ENCODE peak calls at places on chromosomes 1 and 21, in eight cellular contexts. One of them, this sample, is unnamed.

GRCh38 chr1:22208265-22208972 is 65.5 kb upstream of the WNT4 start:
- DNase-seq in fibroblast of mammary gland: no peak
- DNase-seq in cardiac fibroblast: no peak
- DNase-seq in pancreas: no peak
- DNase-seq in GM23338: peak
- DNase-seq in astrocyte of the spinal cord: no peak
- DNase-seq in PC-3: peak
- DNase-seq in mucosa of descending colon: no peak
- DNase-seq in this sample: no peak

GRCh38 chr1:177817969-177818872 is 151.6 kb downstream of the SEC16B start:
- DNase-seq in fibroblast of mammary gland: no peak
- DNase-seq in cardiac fibroblast: no peak
- DNase-seq in pancreas: no peak
- DNase-seq in GM23338: no peak
- DNase-seq in astrocyte of the spinal cord: no peak
- DNase-seq in PC-3: no peak
- DNase-seq in mucosa of descending colon: no peak
- DNase-seq in this sample: no peak

GRCh38 chr1:78168306-78168705 is 122.5 kb downstream of the GIPC2 start:
- DNase-seq in fibroblast of mammary gland: peak
- DNase-seq in cardiac fibroblast: no peak
- DNase-seq in pancreas: no peak
- DNase-seq in GM23338: no peak
- DNase-seq in astrocyte of the spinal cord: no peak
- DNase-seq in PC-3: no peak
- DNase-seq in mucosa of descending colon: no peak
- DNase-seq in this sample: no peak

GRCh38 chr21:32592929-32593502 is 7.7 kb upstream of the TCP10L start:
- DNase-seq in fibroblast of mammary gland: no peak
- DNase-seq in cardiac fibroblast: no peak
- DNase-seq in pancreas: no peak
- DNase-seq in GM23338: no peak
- DNase-seq in astrocyte of the spinal cord: no peak
- DNase-seq in PC-3: no peak
- DNase-seq in mucosa of descending colon: no peak
- DNase-seq in this sample: no peak

GRCh38 chr1:204450461-204451257 is 39.0 kb upstream of the PPP1R15B start:
- DNase-seq in fibroblast of mammary gland: no peak
- DNase-seq in cardiac fibroblast: no peak
- DNase-seq in pancreas: peak
- DNase-seq in GM23338: peak
- DNase-seq in astrocyte of the spinal cord: no peak
- DNase-seq in PC-3: peak
- DNase-seq in mucosa of descending colon: peak
- DNase-seq in this sample: no peak

GRCh38 chr1:67674260-67675011 is 10.6 kb upstream of the GADD45A start:
- DNase-seq in fibroblast of mammary gland: peak
- DNase-seq in cardiac fibroblast: peak
- DNase-seq in pancreas: no peak
- DNase-seq in GM23338: peak
- DNase-seq in astrocyte of the spinal cord: peak
- DNase-seq in PC-3: no peak
- DNase-seq in mucosa of descending colon: no peak
- DNase-seq in this sample: peak

GRCh38 chr21:32233055-32233546 is 45.7 kb downstream of the MIS18A start:
- DNase-seq in fibroblast of mammary gland: peak
- DNase-seq in cardiac fibroblast: no peak
- DNase-seq in pancreas: no peak
- DNase-seq in GM23338: no peak
- DNase-seq in astrocyte of the spinal cord: no peak
- DNase-seq in PC-3: no peak
- DNase-seq in mucosa of descending colon: no peak
- DNase-seq in this sample: no peak

GRCh38 chr1:199044191-199044590 is 405.4 kb downstream of the PTPRC start:
- DNase-seq in fibroblast of mammary gland: no peak
- DNase-seq in cardiac fibroblast: no peak
- DNase-seq in pancreas: no peak
- DNase-seq in GM23338: no peak
- DNase-seq in astrocyte of the spinal cord: no peak
- DNase-seq in PC-3: no peak
- DNase-seq in mucosa of descending colon: no peak
- DNase-seq in this sample: no peak

GRCh38 chr1:8925406-8925805 is 20.3 kb upstream of the CA6 start:
- DNase-seq in fibroblast of mammary gland: no peak
- DNase-seq in cardiac fibroblast: no peak
- DNase-seq in pancreas: no peak
- DNase-seq in GM23338: no peak
- DNase-seq in astrocyte of the spinal cord: no peak
- DNase-seq in PC-3: no peak
- DNase-seq in mucosa of descending colon: no peak
- DNase-seq in this sample: no peak

GRCh38 chr1:212302745-212303383 is 17.7 kb downstream of the PPP2R5A start:
- DNase-seq in fibroblast of mammary gland: peak
- DNase-seq in cardiac fibroblast: peak
- DNase-seq in pancreas: no peak
- DNase-seq in GM23338: no peak
- DNase-seq in astrocyte of the spinal cord: peak
- DNase-seq in PC-3: no peak
- DNase-seq in mucosa of descending colon: no peak
- DNase-seq in this sample: no peak

GRCh38 chr1:190328871-190329270 is 148.8 kb downstream of the BRINP3 start:
- DNase-seq in fibroblast of mammary gland: no peak
- DNase-seq in cardiac fibroblast: no peak
- DNase-seq in pancreas: no peak
- DNase-seq in GM23338: no peak
- DNase-seq in astrocyte of the spinal cord: no peak
- DNase-seq in PC-3: no peak
- DNase-seq in mucosa of descending colon: no peak
- DNase-seq in this sample: no peak

GRCh38 chr1:184457500-184457899 is 70.7 kb downstream of the C1orf21 start:
- DNase-seq in fibroblast of mammary gland: no peak
- DNase-seq in cardiac fibroblast: peak
- DNase-seq in pancreas: no peak
- DNase-seq in GM23338: no peak
- DNase-seq in astrocyte of the spinal cord: peak
- DNase-seq in PC-3: no peak
- DNase-seq in mucosa of descending colon: no peak
- DNase-seq in this sample: no peak

GRCh38 chr1:23732363-23733224 is 10.7 kb upstream of the ELOA start:
- DNase-seq in fibroblast of mammary gland: peak
- DNase-seq in cardiac fibroblast: peak
- DNase-seq in pancreas: no peak
- DNase-seq in GM23338: no peak
- DNase-seq in astrocyte of the spinal cord: no peak
- DNase-seq in PC-3: peak
- DNase-seq in mucosa of descending colon: no peak
- DNase-seq in this sample: no peak

DNA sequence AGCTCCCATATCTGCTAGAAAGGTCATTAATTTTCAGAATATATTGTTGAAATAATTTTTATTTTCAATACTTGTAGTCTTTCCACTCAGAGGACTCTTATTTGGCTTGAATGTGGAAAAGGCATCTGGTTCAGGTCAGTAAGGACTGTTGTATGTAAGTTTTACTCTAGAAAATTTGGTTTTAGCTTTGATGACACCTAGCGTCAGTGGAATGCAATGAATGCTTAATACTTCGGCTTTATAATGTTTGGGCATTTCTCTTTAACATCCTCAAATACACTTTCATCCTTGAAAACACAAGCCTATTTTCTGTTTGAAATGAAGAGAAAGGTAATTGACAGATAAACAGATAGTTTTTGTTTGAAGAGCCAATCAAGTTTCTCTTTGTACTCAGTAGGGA is 63.3 kb downstream of the LRRC40 start:
- DNase-seq in fibroblast of mammary gland: peak
- DNase-seq in cardiac fibroblast: peak
- DNase-seq in pancreas: no peak
- DNase-seq in GM23338: peak
- DNase-seq in astrocyte of the spinal cord: peak
- DNase-seq in PC-3: peak
- DNase-seq in mucosa of descending colon: no peak
- DNase-seq in this sample: no peak
- TF ChIP-seq CTCF in fibroblast of mammary gland: peak
- TF ChIP-seq CTCF in cardiac fibroblast: peak
- TF ChIP-seq CTCF in pancreas: no peak
- TF ChIP-seq CTCF in GM23338: peak
- TF ChIP-seq CTCF in astrocyte of the spinal cord: peak
- TF ChIP-seq CTCF in PC-3: peak
- TF ChIP-seq CTCF in mucosa of descending colon: no peak
- TF ChIP-seq CTCF in this sample: no peak

GRCh38 chr1:89675677-89676076 is 42.8 kb downstream of the LRRC8C start:
- DNase-seq in fibroblast of mammary gland: no peak
- DNase-seq in cardiac fibroblast: no peak
- DNase-seq in pancreas: no peak
- DNase-seq in GM23338: no peak
- DNase-seq in astrocyte of the spinal cord: no peak
- DNase-seq in PC-3: no peak
- DNase-seq in mucosa of descending colon: no peak
- DNase-seq in this sample: no peak

GRCh38 chr1:89686520-89686919 is 53.6 kb downstream of the LRRC8C start:
- DNase-seq in fibroblast of mammary gland: no peak
- DNase-seq in cardiac fibroblast: no peak
- DNase-seq in pancreas: no peak
- DNase-seq in GM23338: no peak
- DNase-seq in astrocyte of the spinal cord: no peak
- DNase-seq in PC-3: no peak
- DNase-seq in mucosa of descending colon: no peak
- DNase-seq in this sample: no peak

GRCh38 chr1:89685461-89685860 is 52.5 kb downstream of the LRRC8C start:
- DNase-seq in fibroblast of mammary gland: no peak
- DNase-seq in cardiac fibroblast: no peak
- DNase-seq in pancreas: no peak
- DNase-seq in GM23338: no peak
- DNase-seq in astrocyte of the spinal cord: no peak
- DNase-seq in PC-3: no peak
- DNase-seq in mucosa of descending colon: no peak
- DNase-seq in this sample: no peak

GRCh38 chr1:89682630-89683029 is 49.7 kb downstream of the LRRC8C start:
- DNase-seq in fibroblast of mammary gland: no peak
- DNase-seq in cardiac fibroblast: no peak
- DNase-seq in pancreas: no peak
- DNase-seq in GM23338: no peak
- DNase-seq in astrocyte of the spinal cord: no peak
- DNase-seq in PC-3: no peak
- DNase-seq in mucosa of descending colon: no peak
- DNase-seq in this sample: no peak

GRCh38 chr1:89681045-89681729 is 48.3 kb downstream of the LRRC8C start:
- DNase-seq in fibroblast of mammary gland: no peak
- DNase-seq in cardiac fibroblast: no peak
- DNase-seq in pancreas: no peak
- DNase-seq in GM23338: no peak
- DNase-seq in astrocyte of the spinal cord: no peak
- DNase-seq in PC-3: no peak
- DNase-seq in mucosa of descending colon: no peak
- DNase-seq in this sample: no peak
- TF ChIP-seq CTCF in fibroblast of mammary gland: no peak
- TF ChIP-seq CTCF in cardiac fibroblast: no peak
- TF ChIP-seq CTCF in pancreas: no peak
- TF ChIP-seq CTCF in GM23338: no peak
- TF ChIP-seq CTCF in astrocyte of the spinal cord: no peak
- TF ChIP-seq CTCF in PC-3: no peak
- TF ChIP-seq CTCF in mucosa of descending colon: no peak
- TF ChIP-seq CTCF in this sample: no peak

GRCh38 chr1:224359207-224359606 is 2.5 kb downstream of the CNIH4 start:
- DNase-seq in fibroblast of mammary gland: no peak
- DNase-seq in cardiac fibroblast: no peak
- DNase-seq in pancreas: no peak
- DNase-seq in GM23338: no peak
- DNase-seq in astrocyte of the spinal cord: no peak
- DNase-seq in PC-3: no peak
- DNase-seq in mucosa of descending colon: no peak
- DNase-seq in this sample: no peak

GRCh38 chr1:224353975-224354930 is 2.4 kb upstream of the CNIH4 start:
- DNase-seq in fibroblast of mammary gland: no peak
- DNase-seq in cardiac fibroblast: no peak
- DNase-seq in pancreas: no peak
- DNase-seq in GM23338: no peak
- DNase-seq in astrocyte of the spinal cord: no peak
- DNase-seq in PC-3: no peak
- DNase-seq in mucosa of descending colon: no peak
- DNase-seq in this sample: no peak

GRCh38 chr1:224358288-224358687 is 1.6 kb downstream of the CNIH4 start:
- DNase-seq in fibroblast of mammary gland: no peak
- DNase-seq in cardiac fibroblast: no peak
- DNase-seq in pancreas: no peak
- DNase-seq in GM23338: no peak
- DNase-seq in astrocyte of the spinal cord: no peak
- DNase-seq in PC-3: no peak
- DNase-seq in mucosa of descending colon: no peak
- DNase-seq in this sample: no peak

GRCh38 chr1:224356685-224357625 is at the start of gene CNIH4:
- DNase-seq in fibroblast of mammary gland: peak
- DNase-seq in cardiac fibroblast: peak
- DNase-seq in pancreas: peak
- DNase-seq in GM23338: peak
- DNase-seq in astrocyte of the spinal cord: peak
- DNase-seq in PC-3: peak
- DNase-seq in mucosa of descending colon: peak
- DNase-seq in this sample: peak

GRCh38 chr1:224357626-224358124 is 996 bp downstream of the CNIH4 start:
- DNase-seq in fibroblast of mammary gland: peak
- DNase-seq in cardiac fibroblast: peak
- DNase-seq in pancreas: no peak
- DNase-seq in GM23338: no peak
- DNase-seq in astrocyte of the spinal cord: no peak
- DNase-seq in PC-3: peak
- DNase-seq in mucosa of descending colon: no peak
- DNase-seq in this sample: no peak
- TF ChIP-seq CTCF in fibroblast of mammary gland: no peak
- TF ChIP-seq CTCF in cardiac fibroblast: no peak
- TF ChIP-seq CTCF in pancreas: no peak
- TF ChIP-seq CTCF in GM23338: no peak
- TF ChIP-seq CTCF in astrocyte of the spinal cord: no peak
- TF ChIP-seq CTCF in PC-3: no peak
- TF ChIP-seq CTCF in mucosa of descending colon: no peak
- TF ChIP-seq CTCF in this sample: no peak

GRCh38 chr21:28885853-28886177 is 106.9 kb downstream of the LTN1 start:
- DNase-seq in fibroblast of mammary gland: peak
- DNase-seq in cardiac fibroblast: no peak
- DNase-seq in pancreas: no peak
- DNase-seq in GM23338: no peak
- DNase-seq in astrocyte of the spinal cord: no peak
- DNase-seq in PC-3: no peak
- DNase-seq in mucosa of descending colon: no peak
- DNase-seq in this sample: no peak

GRCh38 chr21:28883931-28884330 is 108.7 kb downstream of the LTN1 start:
- DNase-seq in fibroblast of mammary gland: no peak
- DNase-seq in cardiac fibroblast: no peak
- DNase-seq in pancreas: no peak
- DNase-seq in GM23338: no peak
- DNase-seq in astrocyte of the spinal cord: no peak
- DNase-seq in PC-3: no peak
- DNase-seq in mucosa of descending colon: no peak
- DNase-seq in this sample: no peak

GRCh38 chr21:28884481-28884880 is 108.2 kb downstream of the LTN1 start:
- DNase-seq in fibroblast of mammary gland: peak
- DNase-seq in cardiac fibroblast: peak
- DNase-seq in pancreas: no peak
- DNase-seq in GM23338: peak
- DNase-seq in astrocyte of the spinal cord: no peak
- DNase-seq in PC-3: peak
- DNase-seq in mucosa of descending colon: no peak
- DNase-seq in this sample: no peak

GRCh38 chr21:28882345-28882744 is 110.3 kb downstream of the LTN1 start:
- DNase-seq in fibroblast of mammary gland: no peak
- DNase-seq in cardiac fibroblast: no peak
- DNase-seq in pancreas: no peak
- DNase-seq in GM23338: no peak
- DNase-seq in astrocyte of the spinal cord: no peak
- DNase-seq in PC-3: no peak
- DNase-seq in mucosa of descending colon: no peak
- DNase-seq in this sample: no peak

GRCh38 chr21:28884976-28885852 is 107.5 kb downstream of the LTN1 start:
- DNase-seq in fibroblast of mammary gland: peak
- DNase-seq in cardiac fibroblast: peak
- DNase-seq in pancreas: peak
- DNase-seq in GM23338: peak
- DNase-seq in astrocyte of the spinal cord: peak
- DNase-seq in PC-3: peak
- DNase-seq in mucosa of descending colon: peak
- DNase-seq in this sample: peak
- TF ChIP-seq CTCF in fibroblast of mammary gland: no peak
- TF ChIP-seq CTCF in cardiac fibroblast: no peak
- TF ChIP-seq CTCF in pancreas: no peak
- TF ChIP-seq CTCF in GM23338: no peak
- TF ChIP-seq CTCF in astrocyte of the spinal cord: no peak
- TF ChIP-seq CTCF in PC-3: no peak
- TF ChIP-seq CTCF in mucosa of descending colon: no peak
- TF ChIP-seq CTCF in this sample: no peak